ENCODE peak calls at places on chromosome 9, in nine cellular contexts. B, E, N, L, Q, M, G, V and C are unnamed samples.

GRCh38 chr9:110602281-110602680 is 22.7 kb upstream of the SVEP1 start:
- DNase-seq in E (no peak), L (no peak), Q (no peak), G (no peak), B (peak; percentile 54), N (peak; percentile 42), M (no peak), V (no peak), C (no peak)

GRCh38 chr9:38287420-38287985 is 105.0 kb upstream of the ALDH1B1 start:
- DNase-seq in M (no peak), E (no peak), V (no peak), G (no peak), Q (no peak), B (no peak), N (no peak), L (no peak), C (no peak)

GRCh38 chr9:89387970-89388867 is 69.9 kb downstream of the SECISBP2 start:
- DNase-seq in E (peak; percentile 62), V (peak; percentile 83), Q (peak; percentile 67), N (peak; percentile 35), M (no peak), G (peak; percentile 64), L (no peak), B (no peak), C (no peak)

GRCh38 chr9:7977586-7977985 is 178.0 kb upstream of the DMAC1 start:
- DNase-seq in M (no peak), E (no peak), G (no peak), V (no peak), B (no peak), Q (no peak), N (no peak), L (no peak), C (no peak)

GRCh38 chr9:78821126-78821822 is 524.3 kb downstream of the PSAT1 start:
- DNase-seq in N (peak; percentile 68), M (no peak), B (no peak), L (no peak), V (peak; percentile 63), Q (no peak), E (no peak), G (peak; percentile 22), C (no peak)

GRCh38 chr9:107484117-107484723 is 5.3 kb downstream of the KLF4 start:
- DNase-seq in N (peak; percentile 67), G (peak; percentile 37), M (no peak), E (no peak), L (no peak), V (peak; percentile 81), Q (no peak), B (no peak), C (peak; percentile 9)

GRCh38 chr9:21853414-21853813 is 51.0 kb downstream of the MTAP start:
- DNase-seq in G (no peak), L (no peak), V (no peak), M (no peak), E (no peak), N (no peak), B (no peak), Q (no peak), C (no peak)

GRCh38 chr9:90641868-90642558 is 611 bp downstream of the DIRAS2 start:
- DNase-seq in N (no peak), B (no peak), Q (no peak), L (no peak), E (no peak), V (no peak), G (no peak), M (no peak), C (peak; percentile 33)

GRCh38 chr9:19151425-19152159 is 24.3 kb upstream of the PLIN2 start:
- DNase-seq in N (no peak), Q (no peak), G (no peak), V (no peak), L (no peak), B (no peak), E (no peak), M (no peak), C (no peak)

GRCh38 chr9:98520221-98520920 is 188.4 kb downstream of the GABBR2 start:
- DNase-seq in L (no peak), Q (peak; percentile 19), B (no peak), G (no peak), V (no peak), N (no peak), E (no peak), M (no peak), C (no peak)

GRCh38 chr9:37343724-37344123 is 78.8 kb upstream of the GRHPR start:
- DNase-seq in Q (no peak), M (no peak), V (no peak), E (no peak), G (no peak), L (no peak), B (no peak), N (no peak), C (no peak)

GRCh38 chr9:97237951-97238851 is 69.3 kb upstream of the CCDC180 start:
- DNase-seq in L (peak; percentile 23), B (peak; percentile 84), Q (peak; percentile 78), V (peak; percentile 87), E (peak; percentile 59), M (peak; percentile 92), N (peak; percentile 70), G (peak; percentile 79), C (peak; percentile 89)

GRCh38 chr9:15738011-15738410 is 185.2 kb downstream of the CCDC171 start:
- DNase-seq in M (no peak), E (no peak), B (no peak), G (no peak), L (no peak), N (peak; percentile 32), V (no peak), Q (no peak), C (no peak)

GRCh38 chr9:13860019-13860418 is 453.9 kb downstream of the NFIB start:
- DNase-seq in Q (no peak), N (no peak), B (no peak), L (no peak), V (peak; percentile 52), E (no peak), M (no peak), G (no peak), C (no peak)

GRCh38 chr9:136899196-136899595 is 12.9 kb downstream of the TRAF2 start:
- DNase-seq in L (no peak), V (peak; percentile 22), Q (no peak), G (no peak), E (no peak), N (no peak), M (no peak), B (no peak), C (peak; percentile 32)

GRCh38 chr9:128068656-128069221 is 707 bp downstream of the SLC25A25 start:
- DNase-seq in G (no peak), E (no peak), Q (no peak), M (no peak), B (no peak), N (peak; percentile 50), V (no peak), L (no peak), C (peak; percentile 41)
- H3K27ac ChIP-seq in G (peak overlapping the region; percentile 97), E (peak overlapping the region; percentile 98), Q (peak overlapping the region; percentile 92), M (no peak overlapping the region), B (no peak overlapping the region), N (peak overlapping the region; percentile 98), V (peak overlapping the region; percentile 75), L (peak overlapping the region; percentile 96), C (peak overlapping the region; percentile 91)

GRCh38 chr9:86943871-86944240 is 3.5 kb downstream of the GAS1 start:
- DNase-seq in E (no peak), L (no peak), M (no peak), V (no peak), G (no peak), N (no peak), Q (peak; percentile 10), B (no peak), C (no peak)

GRCh38 chr9:86941196-86941595 is 6.1 kb downstream of the GAS1 start:
- DNase-seq in V (no peak), B (no peak), Q (no peak), L (no peak), N (no peak), E (no peak), M (no peak), G (no peak), C (no peak)

GRCh38 chr9:86942352-86943222 is 4.7 kb downstream of the GAS1 start:
- DNase-seq in Q (no peak), G (no peak), V (no peak), N (no peak), M (no peak), L (no peak), B (no peak), E (no peak), C (no peak)

GRCh38 chr9:86944974-86945867 is 2.1 kb downstream of the GAS1 start:
- DNase-seq in B (peak; percentile 52), M (peak; percentile 38), G (no peak), L (no peak), N (peak; percentile 33), Q (peak; percentile 24), V (peak; percentile 61), E (peak; percentile 32), C (no peak)

DNA sequence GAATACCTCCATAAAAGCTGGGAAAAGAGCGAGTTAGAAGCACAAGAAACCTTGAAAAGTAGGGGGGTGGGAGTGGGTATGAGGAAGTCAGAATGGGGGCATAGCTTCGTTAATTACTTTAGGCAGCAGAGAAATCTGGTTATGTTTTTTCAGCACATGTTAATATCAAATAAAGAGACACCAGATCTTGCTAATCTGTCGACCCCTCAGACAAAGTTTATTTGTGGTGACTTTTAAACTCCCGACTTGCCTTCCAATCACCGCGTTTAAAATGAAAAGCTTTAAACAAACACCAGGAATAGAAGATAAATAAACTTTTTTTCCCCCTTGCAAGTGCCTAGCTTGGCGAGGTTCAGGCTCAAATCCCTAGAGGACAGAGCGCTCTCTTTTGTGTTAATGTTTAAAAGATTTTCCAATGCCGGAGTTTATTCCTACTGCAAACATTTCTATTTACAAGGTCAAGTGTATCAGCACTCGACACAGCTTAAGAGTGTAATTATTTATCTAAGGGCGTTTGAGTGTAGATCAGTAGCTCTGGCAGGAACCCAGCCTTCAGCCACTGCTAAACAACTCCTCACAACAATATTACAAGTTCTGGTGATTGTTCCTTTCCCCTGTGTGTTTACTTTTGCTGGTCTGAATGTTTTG is 4.0 kb downstream of the GAS1 start:
- DNase-seq in M (no peak), G (no peak), E (no peak), B (no peak), V (no peak), L (no peak), N (peak; percentile 36), Q (peak; percentile 33), C (peak; percentile 36)
- H3K27me3 ChIP-seq in M (no peaks in the 10 kb centered on the region), G (no peaks in the 10 kb centered on the region), E (no peaks in the 10 kb centered on the region), B (peaks cover 20% of the 10 kb centered on the region), V (peaks cover 20% of the 10 kb centered on the region), L (no peaks in the 10 kb centered on the region), N (no peaks in the 10 kb centered on the region), Q (no peaks in the 10 kb centered on the region), C (peaks cover 10% of the 10 kb centered on the region)

DNA sequence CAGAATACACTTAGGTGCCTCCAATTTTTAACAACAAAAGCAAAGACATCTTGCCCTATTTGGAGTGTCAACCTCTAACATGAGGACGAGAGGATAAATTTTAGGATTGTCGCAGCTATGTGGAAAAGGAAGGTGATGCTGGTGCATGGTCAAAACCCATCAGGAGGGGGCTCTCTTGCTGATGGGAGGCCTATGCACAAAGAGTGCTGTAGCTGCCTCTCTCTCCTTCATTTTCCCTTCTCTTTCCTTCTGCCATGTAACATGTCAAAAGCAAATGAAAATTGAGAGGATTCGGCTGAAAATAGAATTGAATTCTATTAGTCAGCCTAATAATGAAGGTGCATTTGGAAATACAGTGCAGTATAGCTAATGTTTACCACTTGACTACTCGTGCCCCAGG is 578.7 kb upstream of the ZNF462 start:
- DNase-seq in L (no peak), G (no peak), V (no peak), B (peak; percentile 40), N (no peak), M (no peak), E (no peak), Q (no peak), C (no peak)
- TF ChIP-seq CTCF in L (no peak), G (peak; percentile 14), V (peak; percentile 14), B (peak; percentile 69), N (no peak), M (peak; percentile 35), E (no peak), Q (no peak), C (no peak)

GRCh38 chr9:34546102-34546833 is 23.5 kb upstream of the ENHO start:
- DNase-seq in E (no peak), M (no peak), Q (no peak), N (no peak), G (no peak), L (no peak), B (no peak), V (no peak), C (no peak)
- H3K27ac ChIP-seq in E (no peak overlapping the region), M (no peak overlapping the region), Q (no peak overlapping the region), N (no peak overlapping the region), G (no peak overlapping the region), L (no peak overlapping the region), B (no peak overlapping the region), V (no peak overlapping the region), C (no peak overlapping the region)